ENCODE peak calls at places on chromosomes 3 and 15, in nine cellular contexts. U is HCT116, G is esophagus squamous epithelium, C is PC-3, R is neural progenitor cell, Z is heart right ventricle, W is T-helper 17 cell, Q is cardiac muscle cell, S is GM23248. M is an unnamed sample. For H3K9me3, the result is how much of the 10 kb centered on the place peaks cover.

GRCh38 chr15:68783226-68784054 is 37.3 kb downstream of the ANP32A start:
- DNase-seq in U (peak), G (no peak), C (peak), R (peak), Z (peak), W (peak), Q (no peak), S (no peak), M (no peak)

GRCh38 chr3:5197022-5197421 is 9.5 kb downstream of the EDEM1 start:
- DNase-seq in U (no peak), G (no peak), C (no peak), R (no peak), Z (no peak), W (no peak), Q (peak), S (peak), M (no peak)

GRCh38 chr3:142912440-142913172 is 23.7 kb upstream of the PCOLCE2 start:
- DNase-seq in U (no peak), G (no peak), C (no peak), R (no peak), Z (no peak), W (no peak), Q (no peak), S (peak), M (no peak)

GRCh38 chr3:113516115-113516505 is 1.2 kb upstream of the SPICE1 start:
- DNase-seq in U (no peak), G (no peak), C (peak), R (peak), Z (no peak), W (no peak), Q (no peak), S (peak), M (no peak)

GRCh38 chr3:55823001-55823400 is 335.9 kb upstream of the WNT5A start:
- DNase-seq in U (no peak), G (no peak), C (no peak), R (no peak), Z (no peak), W (no peak), Q (no peak), S (no peak), M (no peak)

GRCh38 chr3:33089515-33089914 is 7.4 kb downstream of the GLB1 start:
- DNase-seq in U (no peak), G (no peak), C (no peak), R (no peak), Z (no peak), W (no peak), Q (no peak), S (no peak), M (no peak)

GRCh38 chr15:99571299-99571698 is 5.5 kb downstream of the MEF2A start:
- DNase-seq in U (no peak), G (no peak), C (no peak), R (no peak), Z (no peak), W (no peak), Q (no peak), S (no peak), M (no peak)

GRCh38 chr3:28139288-28139687 is 102.1 kb upstream of the CMC1 start:
- DNase-seq in U (no peak), G (no peak), C (no peak), R (no peak), Z (no peak), W (no peak), Q (peak), S (no peak), M (no peak)

GRCh38 chr3:163019260-163019659 is 1522.7 kb downstream of the OTOL1 start:
- DNase-seq in U (no peak), G (no peak), C (no peak), R (no peak), Z (no peak), W (no peak), Q (no peak), S (no peak), M (no peak)

GRCh38 chr3:173932624-173933023 is 535.1 kb downstream of the NLGN1 start:
- DNase-seq in U (no peak), G (no peak), C (peak), R (no peak), Z (no peak), W (no peak), Q (peak), S (peak), M (no peak)

GRCh38 chr3:88947013-88947412 is 160.4 kb upstream of the EPHA3 start:
- DNase-seq in U (no peak), G (no peak), C (no peak), R (peak), Z (no peak), W (no peak), Q (no peak), S (no peak), M (no peak)

GRCh38 chr15:42733027-42733426 is 3.9 kb downstream of the CDAN1 start:
- DNase-seq in U (no peak), G (no peak), C (no peak), R (no peak), Z (no peak), W (no peak), Q (no peak), S (no peak), M (no peak)

GRCh38 chr3:183295211-183295610 is 42.2 kb downstream of the B3GNT5 start:
- DNase-seq in U (no peak), G (no peak), C (peak), R (no peak), Z (no peak), W (no peak), Q (peak), S (peak), M (peak)

GRCh38 chr3:122271246-122271898 is 53.7 kb upstream of the CSTA start:
- DNase-seq in U (no peak), G (no peak), C (no peak), R (no peak), Z (no peak), W (no peak), Q (peak), S (no peak), M (no peak)

GRCh38 chr3:157335677-157336076 is 101.0 kb upstream of the PTX3 start:
- DNase-seq in U (no peak), G (no peak), C (peak), R (peak), Z (no peak), W (no peak), Q (peak), S (peak), M (no peak)

GRCh38 chr3:43892535-43892934 is 201.8 kb downstream of the ABHD5 start:
- DNase-seq in U (no peak), G (no peak), C (no peak), R (no peak), Z (no peak), W (no peak), Q (no peak), S (no peak), M (no peak)

GRCh38 chr15:29089731-29090616 is 179.6 kb downstream of the NSMCE3 start:
- DNase-seq in U (no peak), G (no peak), C (no peak), R (peak), Z (no peak), W (no peak), Q (peak), S (no peak), M (no peak)

GRCh38 chr15:49124371-49124770 is 31.0 kb downstream of the COPS2 start:
- DNase-seq in U (no peak), G (no peak), C (no peak), R (no peak), Z (no peak), W (no peak), Q (no peak), S (no peak), M (no peak)

DNA sequence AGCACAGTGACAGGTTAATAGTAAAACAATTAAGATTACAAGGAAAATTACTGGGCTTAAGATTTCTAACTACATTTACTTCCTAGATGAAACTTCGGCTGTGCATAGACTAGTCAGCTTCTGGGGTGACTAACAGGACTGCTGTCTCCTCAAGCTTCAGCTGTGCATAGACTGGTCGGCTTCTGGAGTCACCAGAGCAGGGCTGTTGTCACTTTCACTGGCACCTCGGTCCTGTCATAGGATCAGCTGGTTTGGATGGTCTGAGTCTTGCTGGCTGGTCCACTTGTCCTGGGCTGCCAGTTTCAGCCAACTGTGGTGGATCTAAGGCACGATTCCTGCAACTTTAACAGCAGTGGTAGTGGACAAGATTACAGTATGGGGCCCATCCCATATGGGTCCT is 23.8 kb upstream of the ACAD9 start:
- DNase-seq in U (no peak), G (no peak), C (no peak), R (no peak), Z (no peak), W (no peak), Q (no peak), S (no peak), M (no peak)
- H3K9me3 ChIP-seq in U (under half), G (half or more), C (under half), R (under half), Z (under half), W (under half), Q (under half), S (under half), M (under half)

DNA sequence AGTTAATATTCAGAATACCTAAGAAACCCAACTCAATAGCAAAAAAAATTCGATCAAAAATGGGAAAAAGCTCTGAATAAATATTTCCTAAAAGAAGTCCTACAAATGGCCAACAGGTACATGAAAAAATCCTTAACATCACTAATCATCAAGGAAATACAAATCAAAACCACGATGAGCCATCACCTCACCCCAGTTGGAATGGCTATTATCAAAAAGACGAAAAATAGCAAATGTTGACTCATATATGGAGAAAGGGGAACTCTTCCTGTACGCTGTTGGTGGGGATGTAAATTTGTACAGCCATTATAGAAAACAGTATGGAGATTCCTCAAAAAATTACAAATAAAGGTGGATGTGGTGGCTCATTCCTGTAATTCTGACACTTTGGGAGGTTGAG is 29.6 kb upstream of the SGO1 start:
- DNase-seq in U (no peak), G (no peak), C (peak), R (no peak), Z (no peak), W (no peak), Q (no peak), S (no peak), M (no peak)
- H3K9me3 ChIP-seq in U (under half), G (under half), C (under half), R (under half), Z (under half), W (under half), Q (under half), S (under half), M (under half)

DNA sequence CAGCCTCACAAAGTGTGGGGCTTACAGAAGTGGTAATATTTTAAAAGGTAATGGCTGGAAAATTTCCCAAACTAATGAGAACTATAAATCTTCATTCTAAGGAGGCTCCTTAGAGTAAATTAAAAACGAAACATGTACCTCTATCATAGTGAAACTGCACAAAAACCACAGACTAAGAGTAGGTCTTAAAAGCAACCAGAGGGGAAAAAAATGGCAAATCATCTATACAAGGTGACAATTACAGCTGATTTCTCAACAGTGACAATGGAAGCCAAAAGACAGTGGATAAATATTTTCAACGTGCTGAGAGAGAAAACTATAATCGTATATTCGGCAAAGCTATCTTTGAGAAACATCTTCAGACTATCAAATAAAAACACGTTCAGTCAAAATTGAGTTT is 20.6 kb downstream of the HEG1 start:
- DNase-seq in U (no peak), G (no peak), C (no peak), R (no peak), Z (no peak), W (no peak), Q (no peak), S (no peak), M (no peak)
- H3K9me3 ChIP-seq in U (under half), G (under half), C (under half), R (under half), Z (under half), W (under half), Q (under half), S (under half), M (under half)

DNA sequence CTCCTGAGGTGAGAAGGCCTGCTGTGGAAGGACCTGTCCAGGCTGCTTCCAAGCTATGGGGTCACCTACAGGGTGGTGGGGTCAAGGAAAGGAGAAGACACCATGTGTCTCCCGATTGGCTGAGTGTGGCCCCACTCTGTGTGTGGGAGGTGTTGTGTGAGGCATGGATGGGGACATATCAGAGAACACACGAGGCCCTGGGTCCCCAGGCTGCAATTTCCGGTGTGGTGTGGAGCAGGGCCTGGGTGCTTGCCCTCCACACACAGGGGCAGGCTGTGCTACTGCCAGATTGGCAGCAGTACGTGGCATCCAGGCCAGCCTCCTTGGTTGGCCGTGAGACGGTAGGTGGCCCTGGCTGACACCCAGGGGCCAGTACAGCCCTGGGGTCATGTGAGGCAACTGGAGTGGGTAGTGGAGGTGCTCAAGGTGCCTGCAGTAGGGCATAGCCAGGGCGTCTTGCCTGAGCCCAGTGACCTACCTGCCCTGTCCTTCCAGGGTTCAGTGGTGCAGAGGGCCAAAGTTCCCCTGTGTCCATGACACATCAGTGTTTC is 233.8 kb downstream of the SNRPN start:
- DNase-seq in U (no peak), G (no peak), C (no peak), R (no peak), Z (no peak), W (no peak), Q (no peak), S (no peak), M (no peak)
- H3K9me3 ChIP-seq in U (under half), G (half or more), C (under half), R (under half), Z (under half), W (under half), Q (under half), S (under half), M (half or more)